ENCODE peak calls at places on chromosomes 16 and 17, in five cellular contexts. One of them, this sample, is unnamed.
A peak's percentile ranks its signal among the peaks of the same experiment; 100 is the strongest.

GRCh38 chr17:78641243-78641642 is 64.0 kb upstream of the DNAH17 start:
- DNase-seq in SK-N-SH: peak; percentile 23
- DNase-seq in dorsolateral prefrontal cortex: no peak
- DNase-seq in MG63: no peak
- DNase-seq in lower lobe of right lung: no peak
- DNase-seq in this sample: no peak

GRCh38 chr16:30473231-30474061 is 904 bp downstream of the ITGAL start:
- DNase-seq in dorsolateral prefrontal cortex: no peak
- DNase-seq in SK-N-SH: no peak
- DNase-seq in MG63: no peak
- DNase-seq in lower lobe of right lung: peak; percentile 56
- DNase-seq in this sample: no peak

GRCh38 chr17:60390223-60390622 is 1.7 kb downstream of the USP32 start:
- DNase-seq in lower lobe of right lung: no peak
- DNase-seq in dorsolateral prefrontal cortex: no peak
- DNase-seq in MG63: peak; percentile 46
- DNase-seq in SK-N-SH: peak; percentile 45
- DNase-seq in this sample: no peak

GRCh38 chr17:8963017-8963416 is 2.5 kb downstream of the PIK3R5 start:
- DNase-seq in dorsolateral prefrontal cortex: no peak
- DNase-seq in MG63: no peak
- DNase-seq in SK-N-SH: no peak
- DNase-seq in lower lobe of right lung: no peak
- DNase-seq in this sample: no peak

GRCh38 chr16:11020792-11021440 is 76.6 kb downstream of the CLEC16A start:
- DNase-seq in MG63: no peak
- DNase-seq in dorsolateral prefrontal cortex: no peak
- DNase-seq in lower lobe of right lung: no peak
- DNase-seq in SK-N-SH: peak; percentile 71
- DNase-seq in this sample: no peak

GRCh38 chr17:12536472-12536871 is 129.2 kb upstream of the MYOCD start:
- DNase-seq in SK-N-SH: no peak
- DNase-seq in MG63: no peak
- DNase-seq in lower lobe of right lung: no peak
- DNase-seq in dorsolateral prefrontal cortex: no peak
- DNase-seq in this sample: no peak

GRCh38 chr17:45246861-45247428 is 14.9 kb downstream of the SPATA32 start:
- DNase-seq in MG63: no peak
- DNase-seq in SK-N-SH: peak; percentile 92
- DNase-seq in dorsolateral prefrontal cortex: no peak
- DNase-seq in lower lobe of right lung: no peak
- DNase-seq in this sample: peak; percentile 78

GRCh38 chr17:77700165-77700881 is 258.2 kb upstream of the TNRC6C start:
- DNase-seq in SK-N-SH: peak; percentile 89
- DNase-seq in MG63: no peak
- DNase-seq in dorsolateral prefrontal cortex: no peak
- DNase-seq in lower lobe of right lung: no peak
- DNase-seq in this sample: no peak

GRCh38 chr16:4795181-4795827 is at the start of gene SMIM22:
- DNase-seq in lower lobe of right lung: peak; percentile 81
- DNase-seq in MG63: no peak
- DNase-seq in SK-N-SH: peak; percentile 65
- DNase-seq in dorsolateral prefrontal cortex: no peak
- DNase-seq in this sample: no peak

GRCh38 chr16:69823831-69824563 is 61.9 kb downstream of the WWP2 start:
- DNase-seq in dorsolateral prefrontal cortex: no peak
- DNase-seq in lower lobe of right lung: no peak
- DNase-seq in SK-N-SH: no peak
- DNase-seq in MG63: no peak
- DNase-seq in this sample: no peak

GRCh38 chr16:65809627-65810026 is 556.9 kb upstream of the CDH5 start:
- DNase-seq in SK-N-SH: no peak
- DNase-seq in lower lobe of right lung: no peak
- DNase-seq in MG63: peak; percentile 41
- DNase-seq in dorsolateral prefrontal cortex: no peak
- DNase-seq in this sample: no peak

GRCh38 chr16:11794447-11794846 is 2.6 kb downstream of the ZC3H7A start:
- DNase-seq in MG63: no peak
- DNase-seq in lower lobe of right lung: no peak
- DNase-seq in SK-N-SH: no peak
- DNase-seq in dorsolateral prefrontal cortex: no peak
- DNase-seq in this sample: no peak

GRCh38 chr17:42618442-42619150 is 9.1 kb downstream of the TUBG1 start:
- DNase-seq in lower lobe of right lung: peak; percentile 52
- DNase-seq in dorsolateral prefrontal cortex: no peak
- DNase-seq in MG63: peak; percentile 14
- DNase-seq in SK-N-SH: peak; percentile 55
- DNase-seq in this sample: no peak

GRCh38 chr16:67236551-67237395 is 9.8 kb downstream of the TMEM208 start:
- DNase-seq in MG63: peak; percentile 50
- DNase-seq in SK-N-SH: peak; percentile 99
- DNase-seq in lower lobe of right lung: peak; percentile 61
- DNase-seq in dorsolateral prefrontal cortex: no peak
- DNase-seq in this sample: peak; percentile 88

GRCh38 chr17:71922439-71922838 is 198.4 kb upstream of the SOX9 start:
- DNase-seq in lower lobe of right lung: no peak
- DNase-seq in dorsolateral prefrontal cortex: no peak
- DNase-seq in MG63: no peak
- DNase-seq in SK-N-SH: no peak
- DNase-seq in this sample: no peak

GRCh38 chr17:7023576-7024401 is 939 bp downstream of the BCL6B start:
- DNase-seq in SK-N-SH: peak; percentile 95
- DNase-seq in dorsolateral prefrontal cortex: peak; percentile 64
- DNase-seq in lower lobe of right lung: peak; percentile 96
- DNase-seq in MG63: no peak
- DNase-seq in this sample: peak; percentile 94
- H3K4me3 ChIP-seq in SK-N-SH: peak overlapping the region; percentile 24
- H3K4me3 ChIP-seq in dorsolateral prefrontal cortex: peak overlapping the region; percentile 46
- H3K4me3 ChIP-seq in lower lobe of right lung: peak overlapping the region; percentile 59
- H3K4me3 ChIP-seq in MG63: no peak overlapping the region
- H3K4me3 ChIP-seq in this sample: no peak overlapping the region

DNA sequence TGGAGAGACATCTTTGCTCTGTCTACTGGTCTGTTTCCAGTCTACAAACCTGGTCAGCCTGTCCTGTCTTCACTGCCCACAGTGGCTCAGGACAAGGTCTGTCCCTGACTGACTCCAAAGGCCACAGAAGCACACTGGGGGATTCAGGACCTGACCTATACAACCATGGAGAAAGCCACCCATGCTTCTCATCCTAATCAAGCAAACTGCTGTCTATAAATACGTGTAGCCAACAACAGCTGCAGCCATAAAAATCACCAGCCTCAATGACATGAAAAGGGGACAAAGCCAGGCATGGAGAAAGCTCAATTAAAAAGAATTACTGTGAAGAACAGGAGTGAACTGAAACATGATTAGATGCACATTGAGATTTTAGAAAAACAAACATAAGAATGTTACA is 170.1 kb downstream of the CDK5R1 start:
- DNase-seq in SK-N-SH: no peak
- DNase-seq in lower lobe of right lung: no peak
- DNase-seq in dorsolateral prefrontal cortex: no peak
- DNase-seq in MG63: no peak
- DNase-seq in this sample: no peak
- H3K4me3 ChIP-seq in SK-N-SH: no peak overlapping the region
- H3K4me3 ChIP-seq in lower lobe of right lung: no peak overlapping the region
- H3K4me3 ChIP-seq in dorsolateral prefrontal cortex: no peak overlapping the region
- H3K4me3 ChIP-seq in MG63: no peak overlapping the region
- H3K4me3 ChIP-seq in this sample: no peak overlapping the region

GRCh38 chr17:44001461-44001920 is 2.9 kb upstream of the NAGS start:
- DNase-seq in lower lobe of right lung: no peak
- DNase-seq in MG63: no peak
- DNase-seq in dorsolateral prefrontal cortex: no peak
- DNase-seq in SK-N-SH: no peak
- DNase-seq in this sample: no peak
- H3K4me3 ChIP-seq in lower lobe of right lung: no peak overlapping the region
- H3K4me3 ChIP-seq in MG63: no peak overlapping the region
- H3K4me3 ChIP-seq in dorsolateral prefrontal cortex: no peak overlapping the region
- H3K4me3 ChIP-seq in SK-N-SH: no peak overlapping the region
- H3K4me3 ChIP-seq in this sample: no peak overlapping the region

DNA sequence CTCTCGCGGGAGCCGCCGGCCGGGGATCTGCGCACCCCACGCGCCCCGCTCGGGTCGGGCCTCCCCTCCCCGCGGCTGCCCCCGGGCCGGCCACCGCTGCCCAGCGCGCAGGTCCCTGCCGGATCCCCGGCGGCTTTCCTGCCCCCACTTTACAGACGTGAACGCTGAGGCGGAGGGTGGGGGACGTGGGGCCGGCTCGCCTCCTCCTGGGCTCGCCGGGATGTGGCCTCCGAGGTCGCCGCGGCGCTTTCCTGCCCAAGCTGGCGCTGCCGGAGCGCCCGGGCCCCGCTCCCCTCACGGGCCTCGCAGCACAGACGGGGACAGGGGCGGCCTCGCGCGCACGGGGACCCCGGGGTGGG is 26.7 kb downstream of the RTN4RL1 start:
- DNase-seq in lower lobe of right lung: no peak
- DNase-seq in dorsolateral prefrontal cortex: no peak
- DNase-seq in SK-N-SH: peak; percentile 61
- DNase-seq in MG63: no peak
- DNase-seq in this sample: peak; percentile 82
- H3K4me3 ChIP-seq in lower lobe of right lung: peak overlapping the region; percentile 57
- H3K4me3 ChIP-seq in dorsolateral prefrontal cortex: peak overlapping the region; percentile 62
- H3K4me3 ChIP-seq in SK-N-SH: no peak overlapping the region
- H3K4me3 ChIP-seq in MG63: no peak overlapping the region
- H3K4me3 ChIP-seq in this sample: peak overlapping the region; percentile 20

DNA sequence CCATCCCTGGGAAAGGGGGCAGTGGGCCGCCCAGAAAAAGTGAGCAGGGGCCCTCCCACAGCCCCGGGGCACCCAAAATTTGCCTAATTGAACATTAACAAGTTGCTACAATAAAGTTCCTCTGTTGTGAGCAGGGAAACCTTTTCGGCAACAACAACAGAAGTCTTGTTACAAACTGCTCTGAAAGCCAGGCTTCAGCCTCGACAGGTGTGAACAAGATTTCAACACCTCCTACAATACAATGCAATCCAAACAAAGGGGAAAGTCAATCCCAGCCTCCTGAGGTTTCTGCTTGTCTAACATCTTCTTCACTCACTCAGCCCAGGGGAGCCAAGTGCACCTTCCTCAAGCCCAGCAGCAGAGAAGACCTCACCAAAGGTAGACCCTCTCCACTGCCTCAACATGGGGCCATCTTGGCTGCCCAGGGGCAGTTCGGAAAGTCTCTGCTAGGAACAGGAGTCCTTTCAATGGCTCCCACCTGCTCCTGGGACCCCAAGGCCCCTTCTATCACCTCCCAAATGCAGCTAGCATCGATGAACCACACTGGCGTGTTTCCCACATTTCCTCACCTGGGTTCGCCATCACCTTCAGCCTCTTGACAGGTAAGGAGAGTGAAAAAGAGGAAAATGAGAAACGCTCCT is 19.1 kb downstream of the ZFHX3 start:
- DNase-seq in dorsolateral prefrontal cortex: no peak
- DNase-seq in MG63: no peak
- DNase-seq in SK-N-SH: no peak
- DNase-seq in lower lobe of right lung: no peak
- DNase-seq in this sample: no peak
- H3K4me3 ChIP-seq in dorsolateral prefrontal cortex: no peak overlapping the region
- H3K4me3 ChIP-seq in MG63: no peak overlapping the region
- H3K4me3 ChIP-seq in SK-N-SH: no peak overlapping the region
- H3K4me3 ChIP-seq in lower lobe of right lung: no peak overlapping the region
- H3K4me3 ChIP-seq in this sample: no peak overlapping the region

DNA sequence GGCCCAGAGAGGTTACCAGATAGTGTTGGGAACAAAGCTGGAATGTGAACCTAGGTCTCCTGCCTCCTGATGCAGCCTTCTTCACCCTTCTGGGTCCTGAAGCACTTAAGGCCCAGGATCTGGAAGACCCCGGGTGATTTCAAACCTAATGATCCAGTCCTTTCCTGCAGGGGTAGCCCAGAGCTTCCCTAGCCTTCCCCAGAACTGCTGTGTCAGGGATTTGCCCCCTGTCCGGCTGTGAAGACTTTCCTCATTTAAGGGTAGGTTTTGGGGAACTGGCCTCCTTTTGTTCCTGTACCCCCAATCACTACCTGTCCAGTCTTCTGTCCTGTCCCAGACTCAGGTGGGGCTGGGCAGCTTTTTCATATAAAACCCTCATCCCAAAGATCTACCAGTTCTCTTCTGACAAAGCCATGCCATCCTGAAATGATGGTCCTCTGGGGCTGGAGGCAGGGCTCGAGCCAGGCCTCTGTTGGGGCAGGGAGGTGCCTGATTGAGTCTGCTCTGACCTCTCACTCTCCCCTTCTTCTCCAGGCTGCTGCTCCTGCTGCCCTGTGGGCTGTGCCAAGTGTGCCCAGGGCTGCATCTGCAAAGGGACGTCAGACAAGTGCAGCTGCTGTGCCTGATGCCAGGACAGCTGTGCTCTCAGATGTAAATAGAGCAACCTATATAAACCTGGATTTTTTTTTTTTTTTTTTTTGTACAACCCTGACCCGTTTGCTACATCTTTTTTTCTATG is 1.3 kb downstream of the MT1X start:
- DNase-seq in dorsolateral prefrontal cortex: no peak
- DNase-seq in MG63: no peak
- DNase-seq in lower lobe of right lung: no peak
- DNase-seq in SK-N-SH: no peak
- DNase-seq in this sample: no peak
- H3K4me3 ChIP-seq in dorsolateral prefrontal cortex: peak overlapping the region; percentile 73
- H3K4me3 ChIP-seq in MG63: peak overlapping the region; percentile 57
- H3K4me3 ChIP-seq in lower lobe of right lung: peak overlapping the region; percentile 68
- H3K4me3 ChIP-seq in SK-N-SH: no peak overlapping the region
- H3K4me3 ChIP-seq in this sample: peak overlapping the region; percentile 55

DNA sequence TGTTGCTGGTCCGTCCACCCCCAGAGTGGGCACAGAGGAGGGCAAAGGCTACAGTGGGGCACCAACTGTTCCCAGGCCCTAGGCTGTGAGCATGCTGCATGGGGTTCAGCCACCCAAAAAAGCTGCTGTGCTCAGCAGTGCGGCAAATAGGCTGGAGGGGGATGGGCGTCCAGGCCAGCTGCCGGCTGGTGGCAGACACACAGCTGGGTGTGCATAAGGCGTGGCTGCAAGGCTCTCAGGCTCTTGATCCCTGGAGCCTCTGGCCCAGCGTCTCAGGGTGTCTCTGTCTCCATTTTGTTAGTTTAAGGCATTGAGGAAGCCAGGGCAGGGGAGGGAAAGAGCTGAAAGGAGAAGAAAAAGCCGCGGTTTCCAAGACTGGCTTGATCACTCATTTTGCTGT is 8.8 kb downstream of the RPL19 start:
- DNase-seq in SK-N-SH: no peak
- DNase-seq in dorsolateral prefrontal cortex: no peak
- DNase-seq in MG63: no peak
- DNase-seq in lower lobe of right lung: peak; percentile 69
- DNase-seq in this sample: no peak
- H3K4me3 ChIP-seq in SK-N-SH: no peak overlapping the region
- H3K4me3 ChIP-seq in dorsolateral prefrontal cortex: peak overlapping the region; percentile 53
- H3K4me3 ChIP-seq in MG63: no peak overlapping the region
- H3K4me3 ChIP-seq in lower lobe of right lung: peak overlapping the region; percentile 47
- H3K4me3 ChIP-seq in this sample: no peak overlapping the region

DNA sequence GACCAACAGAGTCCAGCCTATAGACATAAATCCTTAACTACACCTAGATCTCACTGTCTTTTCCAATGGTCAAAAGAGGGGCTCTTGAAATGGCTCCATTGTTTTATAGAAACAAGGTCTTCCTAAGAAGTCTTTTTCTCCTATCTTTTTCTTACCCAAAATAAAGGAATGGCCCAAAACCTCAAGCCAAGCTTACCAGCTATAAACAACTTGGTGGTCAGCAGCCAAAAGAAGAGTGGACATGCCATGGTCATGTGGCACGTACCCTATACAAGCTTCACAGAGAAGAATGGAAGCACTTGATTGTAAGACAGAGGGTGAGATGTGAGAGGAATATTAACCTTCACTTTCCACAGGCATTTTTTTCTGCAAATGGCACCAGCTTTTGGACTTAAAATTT is 82.1 kb upstream of the GNAO1 start:
- DNase-seq in SK-N-SH: no peak
- DNase-seq in MG63: no peak
- DNase-seq in dorsolateral prefrontal cortex: no peak
- DNase-seq in lower lobe of right lung: no peak
- DNase-seq in this sample: no peak
- H3K4me3 ChIP-seq in SK-N-SH: no peak overlapping the region
- H3K4me3 ChIP-seq in MG63: no peak overlapping the region
- H3K4me3 ChIP-seq in dorsolateral prefrontal cortex: no peak overlapping the region
- H3K4me3 ChIP-seq in lower lobe of right lung: no peak overlapping the region
- H3K4me3 ChIP-seq in this sample: no peak overlapping the region